ENCODE peak calls at places on chromosome 16, in six cellular contexts. One of them, this sample, is unnamed.

GRCh38 chr16:48408688-48409087 is 23.5 kb upstream of the SIAH1 start:
- DNase-seq in mesenchymal stem cell: peak; percentile 73
- DNase-seq in HTR-8/SVneo: no peak
- DNase-seq in cardiac muscle cell: peak; percentile 89
- DNase-seq in skeletal muscle cell: peak; percentile 43
- DNase-seq in activated CD8-positive, alpha-beta memory T cell treated with anti-CD3 and anti-CD28 coated beads, Interleukin-2, amount 10 ng/mL, durations not matched to agents 7 days and 5 days: no peak
- DNase-seq in this sample: peak; percentile 20

GRCh38 chr16:19523559-19524355 is at the start of gene CCP110:
- DNase-seq in mesenchymal stem cell: peak; percentile 96
- DNase-seq in HTR-8/SVneo: peak; percentile 89
- DNase-seq in cardiac muscle cell: peak; percentile 97
- DNase-seq in skeletal muscle cell: peak; percentile 85
- DNase-seq in activated CD8-positive, alpha-beta memory T cell treated with anti-CD3 and anti-CD28 coated beads, Interleukin-2, amount 10 ng/mL, durations not matched to agents 7 days and 5 days: peak; percentile 98
- DNase-seq in this sample: peak; percentile 95

GRCh38 chr16:66275795-66276428 is 90.6 kb upstream of the CDH5 start:
- DNase-seq in mesenchymal stem cell: peak; percentile 80
- DNase-seq in HTR-8/SVneo: peak; percentile 48
- DNase-seq in cardiac muscle cell: peak; percentile 87
- DNase-seq in skeletal muscle cell: peak; percentile 36
- DNase-seq in activated CD8-positive, alpha-beta memory T cell treated with anti-CD3 and anti-CD28 coated beads, Interleukin-2, amount 10 ng/mL, durations not matched to agents 7 days and 5 days: peak; percentile 39
- DNase-seq in this sample: peak; percentile 79

GRCh38 chr16:270381-271255 is 5.1 kb downstream of the RGS11 start:
- DNase-seq in mesenchymal stem cell: no peak
- DNase-seq in HTR-8/SVneo: no peak
- DNase-seq in cardiac muscle cell: no peak
- DNase-seq in skeletal muscle cell: no peak
- DNase-seq in activated CD8-positive, alpha-beta memory T cell treated with anti-CD3 and anti-CD28 coated beads, Interleukin-2, amount 10 ng/mL, durations not matched to agents 7 days and 5 days: peak; percentile 38
- DNase-seq in this sample: no peak

GRCh38 chr16:86626966-86627365 is 48.6 kb downstream of the FOXL1 start:
- DNase-seq in mesenchymal stem cell: no peak
- DNase-seq in HTR-8/SVneo: no peak
- DNase-seq in cardiac muscle cell: no peak
- DNase-seq in skeletal muscle cell: no peak
- DNase-seq in activated CD8-positive, alpha-beta memory T cell treated with anti-CD3 and anti-CD28 coated beads, Interleukin-2, amount 10 ng/mL, durations not matched to agents 7 days and 5 days: no peak
- DNase-seq in this sample: no peak

GRCh38 chr16:24279982-24280381 is 23.8 kb downstream of the CACNG3 start:
- DNase-seq in mesenchymal stem cell: no peak
- DNase-seq in HTR-8/SVneo: no peak
- DNase-seq in cardiac muscle cell: no peak
- DNase-seq in skeletal muscle cell: no peak
- DNase-seq in activated CD8-positive, alpha-beta memory T cell treated with anti-CD3 and anti-CD28 coated beads, Interleukin-2, amount 10 ng/mL, durations not matched to agents 7 days and 5 days: no peak
- DNase-seq in this sample: peak; percentile 26

GRCh38 chr16:17921357-17921978 is 415.1 kb downstream of the NPIPA8 start:
- DNase-seq in mesenchymal stem cell: no peak
- DNase-seq in HTR-8/SVneo: no peak
- DNase-seq in cardiac muscle cell: no peak
- DNase-seq in skeletal muscle cell: no peak
- DNase-seq in activated CD8-positive, alpha-beta memory T cell treated with anti-CD3 and anti-CD28 coated beads, Interleukin-2, amount 10 ng/mL, durations not matched to agents 7 days and 5 days: peak; percentile 71
- DNase-seq in this sample: peak; percentile 73

GRCh38 chr16:86823895-86824671 is 245.7 kb downstream of the FOXL1 start:
- DNase-seq in mesenchymal stem cell: peak; percentile 72
- DNase-seq in HTR-8/SVneo: peak; percentile 51
- DNase-seq in cardiac muscle cell: peak; percentile 12
- DNase-seq in skeletal muscle cell: peak; percentile 87
- DNase-seq in activated CD8-positive, alpha-beta memory T cell treated with anti-CD3 and anti-CD28 coated beads, Interleukin-2, amount 10 ng/mL, durations not matched to agents 7 days and 5 days: no peak
- DNase-seq in this sample: no peak

GRCh38 chr16:85829266-85829665 is 29.8 kb downstream of the COX4I1 start:
- DNase-seq in mesenchymal stem cell: no peak
- DNase-seq in HTR-8/SVneo: no peak
- DNase-seq in cardiac muscle cell: no peak
- DNase-seq in skeletal muscle cell: no peak
- DNase-seq in activated CD8-positive, alpha-beta memory T cell treated with anti-CD3 and anti-CD28 coated beads, Interleukin-2, amount 10 ng/mL, durations not matched to agents 7 days and 5 days: no peak
- DNase-seq in this sample: no peak

GRCh38 chr16:66608241-66609138 is 4.0 kb downstream of the CMTM3 start:
- DNase-seq in mesenchymal stem cell: peak; percentile 86
- DNase-seq in HTR-8/SVneo: peak; percentile 96
- DNase-seq in cardiac muscle cell: peak; percentile 93
- DNase-seq in skeletal muscle cell: peak; percentile 45
- DNase-seq in activated CD8-positive, alpha-beta memory T cell treated with anti-CD3 and anti-CD28 coated beads, Interleukin-2, amount 10 ng/mL, durations not matched to agents 7 days and 5 days: peak; percentile 86
- DNase-seq in this sample: peak; percentile 85

GRCh38 chr16:73572135-73572534 is 524.2 kb upstream of the ZFHX3 start:
- DNase-seq in mesenchymal stem cell: no peak
- DNase-seq in HTR-8/SVneo: no peak
- DNase-seq in cardiac muscle cell: no peak
- DNase-seq in skeletal muscle cell: no peak
- DNase-seq in activated CD8-positive, alpha-beta memory T cell treated with anti-CD3 and anti-CD28 coated beads, Interleukin-2, amount 10 ng/mL, durations not matched to agents 7 days and 5 days: no peak
- DNase-seq in this sample: no peak

GRCh38 chr16:21167929-21168602 is 9.6 kb downstream of the LDAF1 start:
- DNase-seq in mesenchymal stem cell: no peak
- DNase-seq in HTR-8/SVneo: no peak
- DNase-seq in cardiac muscle cell: no peak
- DNase-seq in skeletal muscle cell: no peak
- DNase-seq in activated CD8-positive, alpha-beta memory T cell treated with anti-CD3 and anti-CD28 coated beads, Interleukin-2, amount 10 ng/mL, durations not matched to agents 7 days and 5 days: peak; percentile 44
- DNase-seq in this sample: no peak

GRCh38 chr16:31072540-31073072 is 1.4 kb downstream of the ZNF668 start:
- DNase-seq in mesenchymal stem cell: peak; percentile 75
- DNase-seq in HTR-8/SVneo: no peak
- DNase-seq in cardiac muscle cell: peak; percentile 48
- DNase-seq in skeletal muscle cell: no peak
- DNase-seq in activated CD8-positive, alpha-beta memory T cell treated with anti-CD3 and anti-CD28 coated beads, Interleukin-2, amount 10 ng/mL, durations not matched to agents 7 days and 5 days: peak; percentile 75
- DNase-seq in this sample: peak; percentile 18

GRCh38 chr16:53220585-53220984 is 165.8 kb downstream of the CHD9 start:
- DNase-seq in mesenchymal stem cell: peak; percentile 66
- DNase-seq in HTR-8/SVneo: no peak
- DNase-seq in cardiac muscle cell: peak; percentile 50
- DNase-seq in skeletal muscle cell: peak; percentile 14
- DNase-seq in activated CD8-positive, alpha-beta memory T cell treated with anti-CD3 and anti-CD28 coated beads, Interleukin-2, amount 10 ng/mL, durations not matched to agents 7 days and 5 days: no peak
- DNase-seq in this sample: peak; percentile 36

GRCh38 chr16:1900452-1900774 is 17.8 kb downstream of the HS3ST6 start:
- DNase-seq in mesenchymal stem cell: no peak
- DNase-seq in HTR-8/SVneo: no peak
- DNase-seq in cardiac muscle cell: no peak
- DNase-seq in skeletal muscle cell: no peak
- DNase-seq in activated CD8-positive, alpha-beta memory T cell treated with anti-CD3 and anti-CD28 coated beads, Interleukin-2, amount 10 ng/mL, durations not matched to agents 7 days and 5 days: no peak
- DNase-seq in this sample: no peak

GRCh38 chr16:22183901-22184614 is 21.8 kb downstream of the SDR42E2 start:
- DNase-seq in mesenchymal stem cell: no peak
- DNase-seq in HTR-8/SVneo: no peak
- DNase-seq in cardiac muscle cell: no peak
- DNase-seq in skeletal muscle cell: no peak
- DNase-seq in activated CD8-positive, alpha-beta memory T cell treated with anti-CD3 and anti-CD28 coated beads, Interleukin-2, amount 10 ng/mL, durations not matched to agents 7 days and 5 days: no peak
- DNase-seq in this sample: no peak

GRCh38 chr16:58970775-58971174 is 236.7 kb upstream of the GOT2 start:
- DNase-seq in mesenchymal stem cell: peak; percentile 26
- DNase-seq in HTR-8/SVneo: no peak
- DNase-seq in cardiac muscle cell: no peak
- DNase-seq in skeletal muscle cell: no peak
- DNase-seq in activated CD8-positive, alpha-beta memory T cell treated with anti-CD3 and anti-CD28 coated beads, Interleukin-2, amount 10 ng/mL, durations not matched to agents 7 days and 5 days: no peak
- DNase-seq in this sample: no peak

GRCh38 chr16:11833951-11834695 is 17.2 kb downstream of the RSL1D1 start:
- DNase-seq in mesenchymal stem cell: peak; percentile 83
- DNase-seq in HTR-8/SVneo: peak; percentile 33
- DNase-seq in cardiac muscle cell: peak; percentile 85
- DNase-seq in skeletal muscle cell: peak; percentile 88
- DNase-seq in activated CD8-positive, alpha-beta memory T cell treated with anti-CD3 and anti-CD28 coated beads, Interleukin-2, amount 10 ng/mL, durations not matched to agents 7 days and 5 days: no peak
- DNase-seq in this sample: no peak